ENCODE peak calls at places on chromosomes 12 and 14, in four cellular contexts. One of them, this sample, is unnamed.

GRCh38 chr14:70822706-70823185 is 13.4 kb upstream of the MAP3K9 start:
- DNase-seq in cardiac muscle cell: peak
- DNase-seq in ovary: peak
- DNase-seq in Calu3: peak
- DNase-seq in this sample: peak

GRCh38 chr12:27644446-27644845 is 51.8 kb upstream of the REP15 start:
- DNase-seq in ovary: no peak
- DNase-seq in cardiac muscle cell: no peak
- DNase-seq in Calu3: no peak
- DNase-seq in this sample: no peak

GRCh38 chr14:79511146-79511545 is 700.2 kb downstream of the DIO2 start:
- DNase-seq in Calu3: no peak
- DNase-seq in ovary: no peak
- DNase-seq in cardiac muscle cell: no peak
- DNase-seq in this sample: no peak

GRCh38 chr14:38404100-38404541 is 148.2 kb upstream of the CLEC14A start:
- DNase-seq in Calu3: no peak
- DNase-seq in cardiac muscle cell: no peak
- DNase-seq in ovary: no peak
- DNase-seq in this sample: no peak

GRCh38 chr12:93361159-93361919 is 16.4 kb upstream of the NUDT4 start:
- DNase-seq in ovary: no peak
- DNase-seq in cardiac muscle cell: no peak
- DNase-seq in Calu3: no peak
- DNase-seq in this sample: no peak

GRCh38 chr14:52003324-52003723 is 14.0 kb downstream of the RTRAF start:
- DNase-seq in ovary: no peak
- DNase-seq in Calu3: no peak
- DNase-seq in cardiac muscle cell: no peak
- DNase-seq in this sample: no peak

GRCh38 chr12:51947597-51947996 is 3.9 kb upstream of the ACVR1B start:
- DNase-seq in Calu3: no peak
- DNase-seq in cardiac muscle cell: no peak
- DNase-seq in ovary: no peak
- DNase-seq in this sample: no peak

GRCh38 chr12:132029503-132030300 is 80.0 kb downstream of the EP400 start:
- DNase-seq in ovary: peak
- DNase-seq in cardiac muscle cell: no peak
- DNase-seq in Calu3: no peak
- DNase-seq in this sample: no peak

GRCh38 chr12:18443768-18444437 is 182.6 kb downstream of the PIK3C2G start:
- DNase-seq in ovary: no peak
- DNase-seq in Calu3: peak
- DNase-seq in cardiac muscle cell: no peak
- DNase-seq in this sample: no peak

GRCh38 chr12:64404470-64405446 is 566 bp downstream of the XPOT start:
- DNase-seq in cardiac muscle cell: peak
- DNase-seq in ovary: no peak
- DNase-seq in Calu3: peak
- DNase-seq in this sample: peak

GRCh38 chr12:118189761-118190181 is 53.8 kb downstream of the PEBP1 start:
- DNase-seq in cardiac muscle cell: peak
- DNase-seq in ovary: peak
- DNase-seq in Calu3: no peak
- DNase-seq in this sample: peak

GRCh38 chr14:76484355-76484754 is 108.4 kb downstream of the ESRRB start:
- DNase-seq in cardiac muscle cell: no peak
- DNase-seq in ovary: no peak
- DNase-seq in Calu3: no peak
- DNase-seq in this sample: no peak

GRCh38 chr12:54891717-54892478 is 37.6 kb downstream of the MUCL1 start:
- DNase-seq in Calu3: peak
- DNase-seq in cardiac muscle cell: no peak
- DNase-seq in ovary: no peak
- DNase-seq in this sample: no peak

GRCh38 chr14:44204061-44204815 is 302.8 kb downstream of the FSCB start:
- DNase-seq in cardiac muscle cell: peak
- DNase-seq in ovary: no peak
- DNase-seq in Calu3: no peak
- DNase-seq in this sample: no peak

GRCh38 chr14:88352299-88353097 is 29.4 kb upstream of the KCNK10 start:
- DNase-seq in Calu3: no peak
- DNase-seq in cardiac muscle cell: peak
- DNase-seq in ovary: no peak
- DNase-seq in this sample: no peak

GRCh38 chr14:58297412-58297761 is 968 bp upstream of the ARID4A start:
- DNase-seq in ovary: no peak
- DNase-seq in cardiac muscle cell: no peak
- DNase-seq in Calu3: no peak
- DNase-seq in this sample: no peak

GRCh38 chr14:105858676-105859025 is 332.3 kb downstream of the TMEM121 start:
- DNase-seq in Calu3: no peak
- DNase-seq in ovary: peak
- DNase-seq in cardiac muscle cell: no peak
- DNase-seq in this sample: no peak

GRCh38 chr12:58841058-58841798 is 79.1 kb downstream of the LRIG3 start:
- DNase-seq in cardiac muscle cell: peak
- DNase-seq in Calu3: no peak
- DNase-seq in ovary: no peak
- DNase-seq in this sample: no peak

GRCh38 chr12:31466768-31467167 is 124.2 kb downstream of the DENND5B start:
- DNase-seq in Calu3: no peak
- DNase-seq in ovary: no peak
- DNase-seq in cardiac muscle cell: no peak
- DNase-seq in this sample: no peak

GRCh38 chr14:89221109-89221508 is 195.9 kb downstream of the FOXN3 start:
- DNase-seq in ovary: no peak
- DNase-seq in Calu3: no peak
- DNase-seq in cardiac muscle cell: no peak
- DNase-seq in this sample: no peak

GRCh38 chr12:40581889-40582288 is 110.3 kb upstream of the CNTN1 start:
- DNase-seq in Calu3: no peak
- DNase-seq in ovary: no peak
- DNase-seq in cardiac muscle cell: no peak
- DNase-seq in this sample: no peak

GRCh38 chr12:117699575-117699974 is 269.2 kb downstream of the KSR2 start:
- DNase-seq in Calu3: no peak
- DNase-seq in cardiac muscle cell: no peak
- DNase-seq in ovary: no peak
- DNase-seq in this sample: no peak

GRCh38 chr12:83807906-83808305 is 1104.7 kb downstream of the SLC6A15 start:
- DNase-seq in cardiac muscle cell: no peak
- DNase-seq in Calu3: no peak
- DNase-seq in ovary: no peak
- DNase-seq in this sample: no peak

GRCh38 chr12:81257952-81258551 is 180.2 kb downstream of the ACSS3 start:
- DNase-seq in ovary: no peak
- DNase-seq in cardiac muscle cell: peak
- DNase-seq in Calu3: peak
- DNase-seq in this sample: no peak

GRCh38 chr12:26195641-26196423 is 459 bp downstream of the SSPN start:
- DNase-seq in Calu3: peak
- DNase-seq in cardiac muscle cell: peak
- DNase-seq in ovary: peak
- DNase-seq in this sample: peak

GRCh38 chr14:37172024-37172869 is at the start of gene SLC25A21:
- DNase-seq in cardiac muscle cell: peak
- DNase-seq in ovary: peak
- DNase-seq in Calu3: peak
- DNase-seq in this sample: peak

GRCh38 chr12:132310181-132311040 is 19.0 kb downstream of the GALNT9 start:
- DNase-seq in Calu3: no peak
- DNase-seq in cardiac muscle cell: no peak
- DNase-seq in ovary: no peak
- DNase-seq in this sample: no peak

GRCh38 chr14:32574269-32574668 is 245.2 kb downstream of the AKAP6 start:
- DNase-seq in ovary: no peak
- DNase-seq in Calu3: no peak
- DNase-seq in cardiac muscle cell: no peak
- DNase-seq in this sample: no peak

GRCh38 chr14:22850944-22851790 is 14.8 kb downstream of the MMP14 start:
- DNase-seq in cardiac muscle cell: no peak
- DNase-seq in ovary: peak
- DNase-seq in Calu3: no peak
- DNase-seq in this sample: no peak

GRCh38 chr14:72781476-72782181 is 112.3 kb downstream of the DPF3 start:
- DNase-seq in cardiac muscle cell: no peak
- DNase-seq in ovary: no peak
- DNase-seq in Calu3: peak
- DNase-seq in this sample: no peak

GRCh38 chr14:87231336-87232026 is 761.5 kb downstream of the GALC start:
- DNase-seq in cardiac muscle cell: no peak
- DNase-seq in ovary: no peak
- DNase-seq in Calu3: no peak
- DNase-seq in this sample: no peak

GRCh38 chr12:116159175-116159574 is 118.3 kb downstream of the MED13L start:
- DNase-seq in Calu3: no peak
- DNase-seq in cardiac muscle cell: peak
- DNase-seq in ovary: no peak
- DNase-seq in this sample: no peak

GRCh38 chr14:82951171-82951570 is 1417.5 kb upstream of the SEL1L start:
- DNase-seq in Calu3: no peak
- DNase-seq in cardiac muscle cell: no peak
- DNase-seq in ovary: no peak
- DNase-seq in this sample: no peak

GRCh38 chr12:53567961-53568360 is 58.2 kb downstream of the ATF7 start:
- DNase-seq in cardiac muscle cell: no peak
- DNase-seq in ovary: no peak
- DNase-seq in Calu3: no peak
- DNase-seq in this sample: no peak

GRCh38 chr12:42846782-42847181 is 257.2 kb upstream of the PRICKLE1 start:
- DNase-seq in ovary: no peak
- DNase-seq in cardiac muscle cell: no peak
- DNase-seq in Calu3: no peak
- DNase-seq in this sample: no peak

GRCh38 chr12:82383930-82384513 is 25.7 kb downstream of the METTL25 start:
- DNase-seq in ovary: no peak
- DNase-seq in Calu3: peak
- DNase-seq in cardiac muscle cell: peak
- DNase-seq in this sample: no peak
- TF ChIP-seq CTCF in ovary: no peak
- TF ChIP-seq CTCF in Calu3: no peak
- TF ChIP-seq CTCF in cardiac muscle cell: peak
- TF ChIP-seq CTCF in this sample: peak

GRCh38 chr14:41636492-41637392 is 30.1 kb downstream of the LRFN5 start:
- DNase-seq in ovary: no peak
- DNase-seq in cardiac muscle cell: no peak
- DNase-seq in Calu3: no peak
- DNase-seq in this sample: no peak
- TF ChIP-seq CTCF in ovary: no peak
- TF ChIP-seq CTCF in cardiac muscle cell: no peak
- TF ChIP-seq CTCF in Calu3: no peak
- TF ChIP-seq CTCF in this sample: no peak

GRCh38 chr14:91860238-91860637 is 7.1 kb downstream of the TC2N start:
- DNase-seq in Calu3: no peak
- DNase-seq in ovary: no peak
- DNase-seq in cardiac muscle cell: no peak
- DNase-seq in this sample: no peak

GRCh38 chr14:91861091-91861490 is 6.2 kb downstream of the TC2N start:
- DNase-seq in Calu3: no peak
- DNase-seq in cardiac muscle cell: no peak
- DNase-seq in ovary: no peak
- DNase-seq in this sample: no peak

GRCh38 chr14:91854327-91854934 is 12.9 kb downstream of the TC2N start:
- DNase-seq in ovary: no peak
- DNase-seq in cardiac muscle cell: no peak
- DNase-seq in Calu3: no peak
- DNase-seq in this sample: no peak

GRCh38 chr14:91862417-91862816 is 4.9 kb downstream of the TC2N start:
- DNase-seq in ovary: no peak
- DNase-seq in Calu3: no peak
- DNase-seq in cardiac muscle cell: no peak
- DNase-seq in this sample: no peak

GRCh38 chr14:91858536-91859275 is 8.6 kb downstream of the TC2N start:
- DNase-seq in cardiac muscle cell: no peak
- DNase-seq in ovary: no peak
- DNase-seq in Calu3: peak
- DNase-seq in this sample: no peak
- TF ChIP-seq CTCF in cardiac muscle cell: no peak
- TF ChIP-seq CTCF in ovary: no peak
- TF ChIP-seq CTCF in Calu3: no peak
- TF ChIP-seq CTCF in this sample: no peak

DNA sequence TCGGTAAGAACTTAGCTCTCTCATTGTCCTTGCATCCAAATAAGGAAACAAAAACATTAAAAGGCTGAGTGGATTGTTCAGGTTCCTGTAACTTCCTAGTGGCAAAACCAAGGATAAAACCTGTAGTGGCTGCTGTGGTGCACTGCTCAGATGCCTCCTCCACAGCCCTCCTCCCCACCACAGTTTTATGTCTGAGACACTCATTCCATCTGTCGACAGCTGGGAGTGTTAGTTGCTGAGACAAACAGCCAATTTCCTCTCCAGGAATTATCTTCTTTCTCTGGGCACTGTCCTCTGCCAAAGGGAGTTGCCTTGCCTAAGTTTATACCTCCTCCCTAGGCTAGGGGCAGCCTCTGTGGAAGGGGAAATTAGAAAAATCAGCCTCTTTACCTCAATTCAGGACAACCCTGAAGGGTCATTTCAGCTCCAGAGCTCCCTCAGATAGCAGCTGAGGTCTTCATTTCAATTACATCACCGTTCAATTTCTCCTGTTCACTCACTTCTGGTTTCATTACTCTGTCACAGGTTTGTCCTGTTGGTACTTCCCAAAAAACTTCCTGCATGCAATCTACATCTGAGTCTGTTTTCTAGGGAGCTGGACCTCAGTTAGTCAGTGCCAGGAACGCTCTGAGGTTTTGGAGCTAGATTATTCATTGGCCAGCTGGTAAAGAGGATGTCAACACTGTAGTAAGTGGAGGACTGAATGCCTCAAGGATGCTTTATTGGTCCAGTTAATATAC is 74.9 kb upstream of the ATP2B1 start:
- DNase-seq in Calu3: no peak
- DNase-seq in ovary: no peak
- DNase-seq in cardiac muscle cell: peak
- DNase-seq in this sample: no peak
- TF ChIP-seq CTCF in Calu3: no peak
- TF ChIP-seq CTCF in ovary: no peak
- TF ChIP-seq CTCF in cardiac muscle cell: no peak
- TF ChIP-seq CTCF in this sample: no peak

GRCh38 chr12:121709478-121709890 is 3.1 kb upstream of the TMEM120B start:
- DNase-seq in cardiac muscle cell: no peak
- DNase-seq in ovary: no peak
- DNase-seq in Calu3: peak
- DNase-seq in this sample: no peak

GRCh38 chr12:121715862-121716435 is 3.4 kb downstream of the TMEM120B start:
- DNase-seq in Calu3: no peak
- DNase-seq in cardiac muscle cell: no peak
- DNase-seq in ovary: no peak
- DNase-seq in this sample: no peak

GRCh38 chr12:121711925-121712461 is 559 bp upstream of the TMEM120B start:
- DNase-seq in ovary: no peak
- DNase-seq in cardiac muscle cell: peak
- DNase-seq in Calu3: no peak
- DNase-seq in this sample: peak

GRCh38 chr12:121713257-121714155 is 954 bp downstream of the TMEM120B start:
- DNase-seq in cardiac muscle cell: no peak
- DNase-seq in ovary: peak
- DNase-seq in Calu3: no peak
- DNase-seq in this sample: peak

GRCh38 chr12:121712462-121713256 is at the start of gene TMEM120B:
- DNase-seq in Calu3: peak
- DNase-seq in ovary: peak
- DNase-seq in cardiac muscle cell: peak
- DNase-seq in this sample: peak
- TF ChIP-seq CTCF in Calu3: no peak
- TF ChIP-seq CTCF in ovary: no peak
- TF ChIP-seq CTCF in cardiac muscle cell: no peak
- TF ChIP-seq CTCF in this sample: peak

This sample was measured in glutamatergic neuron.